ENCODE peak calls at places on chromosomes 4 and X, in five cellular contexts. W is IMR-90, O is A549, G is K562, A is GM12878. D is an unnamed sample.

GRCh38 chr4:182585321-182585720 is 331.9 kb downstream of the DCTD start:
- DNase-seq in O (no peak), G (no peak), A (no peak), W (no peak), D (no peak)

GRCh38 chrX:81168391-81168790 is 33.3 kb downstream of the HMGN5 start:
- DNase-seq in W (no peak), O (no peak), G (no peak), A (no peak), D (no peak)

GRCh38 chrX:36434521-36434920 is 515.0 kb downstream of the CFAP47 start:
- DNase-seq in G (no peak), W (peak; percentile 20), A (no peak), O (no peak), D (no peak)

GRCh38 chrX:66200855-66201795 is 37.1 kb downstream of the HEPH start:
- DNase-seq in A (no peak), G (no peak), W (peak; percentile 17), O (no peak), D (no peak)

GRCh38 chr4:61200991-61201526 is 933 bp downstream of the ADGRL3 start:
- DNase-seq in W (no peak), O (no peak), G (no peak), A (no peak), D (peak; percentile 56)

GRCh38 chrX:123072686-123073385 is 111.2 kb upstream of the GRIA3 start:
- DNase-seq in A (no peak), G (no peak), O (no peak), W (no peak), D (no peak)

GRCh38 chrX:69291111-69291510 is 125.9 kb upstream of the PJA1 start:
- DNase-seq in A (no peak), W (no peak), O (no peak), G (no peak), D (no peak)

GRCh38 chr4:149005191-149005590 is 563.0 kb upstream of the NR3C2 start:
- DNase-seq in W (no peak), O (no peak), A (no peak), G (no peak), D (no peak)

GRCh38 chr4:7041851-7042696 is 1.1 kb upstream of the TADA2B start:
- DNase-seq in W (peak; percentile 55), O (no peak), A (no peak), G (peak; percentile 53), D (peak; percentile 72)

GRCh38 chrX:139224953-139225665 is 305.4 kb upstream of the F9 start:
- DNase-seq in O (no peak), W (no peak), A (no peak), G (no peak), D (no peak)

GRCh38 chr4:169024762-169025161 is 14.7 kb upstream of the CBR4 start:
- DNase-seq in O (peak; percentile 21), A (no peak), W (peak; percentile 59), G (peak; percentile 29), D (peak; percentile 69)

GRCh38 chr4:179867300-179867878 is 2375.8 kb upstream of the TENM3 start:
- DNase-seq in W (peak; percentile 57), G (peak; percentile 13), O (peak; percentile 13), A (peak; percentile 16), D (peak; percentile 56)

GRCh38 chrX:149829751-149830191 is 48.0 kb downstream of the MAGEA9 start:
- DNase-seq in A (peak; percentile 35), O (no peak), G (no peak), W (peak; percentile 24), D (no peak)

GRCh38 chr4:62434921-62435320 is 1234.8 kb downstream of the ADGRL3 start:
- DNase-seq in G (no peak), W (no peak), O (no peak), A (no peak), D (no peak)

GRCh38 chr4:81850701-81851100 is 379.0 kb upstream of the RASGEF1B start:
- DNase-seq in O (no peak), G (no peak), W (no peak), A (no peak), D (no peak)

GRCh38 chr4:123746981-123747380 is 350.4 kb downstream of the SPRY1 start:
- DNase-seq in G (no peak), W (no peak), A (no peak), O (no peak), D (no peak)

GRCh38 chr4:10164877-10165283 is 48.3 kb upstream of the WDR1 start:
- DNase-seq in G (peak; percentile 77), A (no peak), O (peak; percentile 17), W (peak; percentile 42), D (peak; percentile 55)
- TF ChIP-seq RCOR1 in G (peak; percentile 35), A (no peak), O (no peak), W (no peak), D (no peak)

DNA sequence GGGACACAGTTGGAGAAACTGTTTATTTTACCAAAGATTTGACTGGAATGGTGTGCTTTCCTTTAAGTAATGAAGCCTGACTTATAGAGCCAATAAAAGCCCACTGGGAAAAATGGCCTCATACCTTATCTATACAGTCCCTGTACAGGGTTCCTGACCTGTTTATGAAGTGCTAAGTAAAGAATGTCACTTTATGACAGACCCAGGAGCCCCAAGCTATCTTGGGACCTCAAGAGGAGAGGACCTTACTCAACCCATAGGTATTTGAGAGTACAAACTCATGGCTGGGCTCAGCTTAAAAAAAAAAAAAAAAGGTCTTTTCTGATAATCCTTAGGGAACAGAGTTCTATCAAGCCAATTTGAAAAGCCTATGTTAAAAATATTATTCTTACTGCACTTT is 1389.3 kb downstream of the RAPGEF2 start:
- DNase-seq in G (no peak), A (no peak), O (no peak), W (no peak), D (no peak)
- TF ChIP-seq RCOR1 in G (no peak), A (no peak), O (no peak), W (no peak), D (no peak)

GRCh38 chr4:59175588-59175987 is 2024.5 kb upstream of the ADGRL3 start:
- DNase-seq in A (no peak), O (no peak), G (no peak), W (no peak), D (no peak)
- TF ChIP-seq RCOR1 in A (no peak), O (no peak), G (no peak), W (no peak), D (no peak)

DNA sequence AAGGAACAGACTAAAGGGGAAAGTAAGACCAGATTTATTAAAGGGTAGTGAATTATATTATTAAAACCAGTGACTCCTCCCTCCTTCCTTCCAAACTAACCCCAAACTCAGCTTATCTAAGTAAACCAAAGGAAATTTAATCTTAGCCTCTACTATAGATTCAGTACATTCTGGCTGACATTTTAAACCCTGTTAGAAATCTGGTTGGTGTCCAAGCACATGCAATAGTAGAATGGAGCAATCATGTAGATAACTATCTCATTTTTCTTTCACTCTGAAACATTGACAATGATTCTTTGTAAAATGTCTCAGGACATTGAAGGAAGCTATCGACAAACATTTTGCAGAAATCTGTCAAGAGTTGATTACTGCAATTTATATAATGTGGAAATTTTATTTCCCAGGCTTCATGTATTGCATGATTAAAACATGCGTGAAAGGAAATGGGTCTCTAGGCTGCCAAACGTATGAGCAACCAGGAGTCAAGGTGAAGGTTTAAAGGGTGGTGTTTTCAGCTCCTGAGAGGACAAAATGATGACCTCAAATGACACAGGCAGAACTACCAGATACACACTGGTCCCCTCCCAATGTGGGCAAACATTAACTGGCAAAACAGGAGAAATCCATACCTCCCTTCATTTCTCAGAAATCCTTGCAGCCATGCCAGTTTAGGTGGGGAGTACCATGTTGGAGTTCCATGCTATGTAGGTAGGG is 58.2 kb upstream of the RBM47 start:
- DNase-seq in A (no peak), O (no peak), G (no peak), W (no peak), D (no peak)
- TF ChIP-seq RCOR1 in A (no peak), O (no peak), G (no peak), W (no peak), D (no peak)

GRCh38 chr4:184889683-184890082 is 63.9 kb upstream of the ACSL1 start:
- DNase-seq in A (no peak), G (no peak), O (no peak), W (no peak), D (no peak)
- TF ChIP-seq RCOR1 in A (no peak), G (no peak), O (no peak), W (no peak), D (no peak)

DNA sequence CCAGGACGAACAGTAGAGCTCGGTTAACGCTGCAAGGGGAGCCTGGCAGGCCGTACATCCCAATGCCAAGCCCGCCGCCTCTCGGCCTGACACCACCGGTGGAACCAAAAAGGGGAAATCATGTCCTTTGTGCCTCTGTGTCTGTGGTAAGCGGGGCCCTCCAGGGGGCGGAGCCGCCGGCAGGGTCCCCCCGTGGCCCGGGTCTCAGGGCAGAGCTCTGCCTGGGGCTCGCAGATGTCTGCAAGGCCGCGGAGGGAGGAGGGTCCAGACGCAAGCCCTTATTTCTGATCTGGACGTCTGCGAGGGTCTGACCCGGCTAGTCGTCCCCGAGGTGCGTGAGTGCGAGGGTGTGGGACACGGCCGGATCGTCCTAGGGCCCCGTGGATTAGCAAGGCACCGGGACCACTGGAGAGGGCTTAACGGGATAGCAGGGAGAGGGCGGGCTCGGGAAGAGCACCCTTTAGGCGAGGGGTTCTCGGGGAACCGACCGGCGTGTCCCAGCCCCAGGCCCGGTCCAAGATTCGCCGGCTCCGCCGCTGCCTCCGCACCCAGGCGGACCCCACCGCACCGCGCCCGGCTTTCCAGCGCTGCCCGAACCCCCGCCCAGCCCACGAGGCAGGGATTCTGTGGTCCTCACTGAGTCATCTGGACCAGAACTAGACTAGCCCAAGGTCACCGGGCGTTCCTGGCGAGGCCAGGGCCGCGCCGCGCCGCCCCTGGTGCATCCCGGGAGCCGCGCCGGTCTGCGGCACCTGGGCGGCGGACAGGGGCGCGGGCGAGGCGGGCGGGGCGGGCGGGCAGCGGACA is 858 bp upstream of the FAM193A start:
- DNase-seq in A (no peak), G (peak; percentile 38), O (no peak), W (peak; percentile 5), D (peak; percentile 79)
- TF ChIP-seq RCOR1 in A (no peak), G (no peak), O (no peak), W (no peak), D (no peak)

DNA sequence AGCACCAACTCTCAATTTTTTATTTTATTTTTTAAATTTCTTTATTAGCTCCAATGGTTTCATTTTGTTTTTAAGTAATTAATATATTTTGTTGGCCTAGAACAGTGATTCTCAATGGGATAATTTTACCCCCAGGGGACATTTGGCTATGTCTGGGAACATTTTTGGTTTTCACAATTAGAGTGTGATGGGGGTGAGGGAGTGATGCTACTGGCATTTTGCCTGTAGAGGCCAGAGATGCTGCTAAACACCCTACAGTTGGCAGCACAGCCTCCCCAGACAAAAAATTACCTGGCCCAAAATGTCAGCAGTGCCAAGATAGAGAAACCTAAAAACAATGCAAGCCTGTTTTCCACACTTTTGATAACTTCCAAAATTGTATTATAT is 64.6 kb downstream of the HHIP start:
- DNase-seq in G (no peak), O (no peak), W (no peak), A (no peak), D (no peak)
- TF ChIP-seq RCOR1 in G (no peak), O (no peak), W (no peak), A (no peak), D (no peak)

DNA sequence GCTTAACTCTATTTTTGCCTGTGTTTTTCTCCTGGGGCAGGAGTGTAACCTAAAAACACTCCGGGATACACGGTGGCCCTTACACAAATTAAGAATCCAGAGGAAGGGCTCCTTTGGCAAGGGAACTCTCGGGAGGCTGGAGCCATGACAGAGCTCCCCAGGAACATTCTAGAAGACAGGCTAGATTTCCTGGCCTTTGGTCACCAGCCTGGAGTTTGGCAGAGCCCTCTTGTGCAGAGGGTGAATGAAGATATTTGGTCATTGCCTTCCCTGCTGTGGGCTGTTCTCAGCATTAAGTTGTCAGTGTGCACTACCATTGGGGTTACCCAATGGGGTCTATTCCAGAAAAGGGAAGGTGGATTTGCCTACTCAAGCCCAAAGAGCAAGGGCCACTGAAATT is 53.8 kb upstream of the LNX1 start:
- DNase-seq in G (no peak), W (no peak), O (no peak), A (no peak), D (no peak)
- TF ChIP-seq RCOR1 in G (no peak), W (no peak), O (no peak), A (no peak), D (no peak)

D was measured in SK-N-SH.